ENCODE peak calls at places on chromosomes 13 and 19, in nine cellular contexts. M, D, Y, A, X, Q, W, B and I are unnamed samples.

GRCh38 chr19:44856438-44857083 is 10.5 kb downstream of the NECTIN2 start:
- DNase-seq in M (no peak), D (no peak), Y (no peak), A (no peak), X (no peak), Q (no peak), W (no peak), B (no peak), I (no peak)

GRCh38 chr19:10289836-10290438 is at the start of gene ICAM5:
- DNase-seq in M (no peak), D (no peak), Y (no peak), A (peak), X (no peak), Q (no peak), W (no peak), B (no peak), I (peak)

GRCh38 chr13:31918707-31919106 is 112.9 kb upstream of the FRY start:
- DNase-seq in M (no peak), D (no peak), Y (no peak), A (no peak), X (no peak), Q (no peak), W (no peak), B (no peak), I (no peak)

GRCh38 chr13:69243366-69243765 is 864.3 kb upstream of the ATXN8OS start:
- DNase-seq in M (no peak), D (no peak), Y (no peak), A (peak), X (no peak), Q (no peak), W (no peak), B (no peak), I (no peak)

GRCh38 chr13:59950201-59950730 is 213.5 kb downstream of the DIAPH3 start:
- DNase-seq in M (no peak), D (no peak), Y (peak), A (no peak), X (no peak), Q (no peak), W (no peak), B (no peak), I (no peak)

GRCh38 chr19:8269724-8270123 is 38.4 kb downstream of the CD320 start:
- DNase-seq in M (no peak), D (no peak), Y (no peak), A (no peak), X (peak), Q (no peak), W (no peak), B (no peak), I (no peak)

GRCh38 chr19:5935473-5936307 is 21.6 kb downstream of the CAPS start:
- DNase-seq in M (no peak), D (no peak), Y (peak), A (no peak), X (no peak), Q (no peak), W (no peak), B (no peak), I (no peak)

GRCh38 chr19:3478409-3479176 is 1.7 kb downstream of the SMIM24 start:
- DNase-seq in M (no peak), D (peak), Y (no peak), A (no peak), X (no peak), Q (no peak), W (no peak), B (no peak), I (peak)

GRCh38 chr13:73000027-73000674 is 58.7 kb upstream of the KLF5 start:
- DNase-seq in M (no peak), D (no peak), Y (peak), A (peak), X (no peak), Q (no peak), W (no peak), B (no peak), I (no peak)

GRCh38 chr19:309206-309565 is 18.0 kb upstream of the PLPP2 start:
- DNase-seq in M (no peak), D (no peak), Y (no peak), A (no peak), X (no peak), Q (no peak), W (peak), B (no peak), I (no peak)

GRCh38 chr19:307111-307531 is 15.9 kb upstream of the PLPP2 start:
- DNase-seq in M (no peak), D (no peak), Y (no peak), A (no peak), X (no peak), Q (no peak), W (peak), B (no peak), I (no peak)

GRCh38 chr19:308471-309205 is 17.4 kb upstream of the PLPP2 start:
- DNase-seq in M (no peak), D (no peak), Y (no peak), A (no peak), X (no peak), Q (no peak), W (peak), B (no peak), I (no peak)

GRCh38 chr19:306151-306900 is 15.1 kb upstream of the PLPP2 start:
- DNase-seq in M (no peak), D (no peak), Y (no peak), A (no peak), X (no peak), Q (no peak), W (peak), B (no peak), I (no peak)

GRCh38 chr19:307793-308420 is 16.7 kb upstream of the PLPP2 start:
- DNase-seq in M (no peak), D (no peak), Y (no peak), A (no peak), X (no peak), Q (no peak), W (no peak), B (no peak), I (no peak)
- H3K4me3 ChIP-seq in M (no peak), D (no peak), Y (no peak), A (no peak), X (no peak), Q (no peak), W (peak), B (no peak), I (peak)

GRCh38 chr19:33795370-33796163 is 1.1 kb upstream of the KCTD15 start:
- DNase-seq in M (no peak), D (no peak), Y (peak), A (peak), X (no peak), Q (no peak), W (peak), B (peak), I (peak)

GRCh38 chr19:33797821-33798633 is 1.4 kb downstream of the KCTD15 start:
- DNase-seq in M (no peak), D (no peak), Y (no peak), A (no peak), X (no peak), Q (no peak), W (no peak), B (no peak), I (peak)

GRCh38 chr19:33796164-33797100 is at the start of gene KCTD15:
- DNase-seq in M (no peak), D (no peak), Y (no peak), A (peak), X (no peak), Q (no peak), W (peak), B (no peak), I (no peak)

GRCh38 chr19:33798701-33799111 is 2.0 kb downstream of the KCTD15 start:
- DNase-seq in M (no peak), D (no peak), Y (no peak), A (no peak), X (no peak), Q (no peak), W (no peak), B (no peak), I (no peak)

DNA sequence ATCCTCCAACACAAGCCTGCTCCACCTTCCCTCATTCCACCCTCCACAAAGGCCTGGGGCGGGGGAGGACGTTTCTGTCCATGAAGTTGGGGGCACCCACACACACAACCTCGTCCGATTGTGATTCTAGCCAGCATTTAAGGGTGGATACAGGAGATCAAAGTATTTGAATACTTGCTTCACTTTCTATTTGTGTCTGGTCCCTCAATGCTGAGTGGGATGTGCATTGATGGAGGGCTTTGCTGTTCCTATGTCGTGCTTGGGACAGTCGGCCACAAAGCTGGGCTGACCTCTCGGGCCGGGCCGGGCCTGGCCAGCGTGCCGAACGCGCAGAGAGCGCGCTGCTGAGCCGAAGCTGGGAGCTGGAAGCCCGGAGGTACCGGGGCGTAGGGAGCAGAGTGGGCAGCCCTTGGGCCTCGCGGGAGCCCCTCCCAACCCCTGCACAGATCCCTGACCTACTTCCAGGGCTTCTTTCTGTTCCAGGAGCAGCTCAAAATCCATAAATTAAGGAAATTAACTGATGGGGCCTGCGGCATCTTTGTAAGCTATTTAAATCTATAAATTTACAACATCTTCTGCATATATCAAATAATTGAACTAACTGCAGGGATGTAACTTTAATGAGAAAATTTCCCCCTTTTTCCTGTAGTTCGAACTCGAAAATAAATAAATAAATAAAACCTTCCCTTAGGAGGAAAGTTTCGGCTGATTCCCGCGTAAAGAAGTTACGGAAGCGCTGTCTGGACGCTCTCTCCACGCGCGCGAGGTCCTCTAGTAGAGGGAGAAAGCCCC is 1.9 kb upstream of the KCTD15 start:
- DNase-seq in M (no peak), D (no peak), Y (peak), A (no peak), X (no peak), Q (no peak), W (no peak), B (no peak), I (peak)
- H3K4me3 ChIP-seq in M (no peak), D (peak), Y (peak), A (peak), X (peak), Q (peak), W (peak), B (peak), I (peak)

GRCh38 chr19:48867119-48867921 is 1.1 kb downstream of the PLEKHA4 start:
- DNase-seq in M (no peak), D (no peak), Y (no peak), A (no peak), X (no peak), Q (no peak), W (no peak), B (no peak), I (no peak)
- H3K4me3 ChIP-seq in M (no peak), D (no peak), Y (peak), A (no peak), X (no peak), Q (peak), W (peak), B (peak), I (peak)

GRCh38 chr13:50386527-50387123 is 371.4 kb downstream of the KCNRG start:
- DNase-seq in M (no peak), D (no peak), Y (peak), A (peak), X (no peak), Q (peak), W (no peak), B (peak), I (peak)
- H3K4me3 ChIP-seq in M (no peak), D (no peak), Y (no peak), A (no peak), X (no peak), Q (no peak), W (peak), B (no peak), I (no peak)

GRCh38 chr19:48490980-48491792 is 20.4 kb downstream of the LMTK3 start:
- DNase-seq in M (peak), D (peak), Y (no peak), A (peak), X (peak), Q (no peak), W (peak), B (no peak), I (peak)
- H3K4me3 ChIP-seq in M (peak), D (no peak), Y (no peak), A (no peak), X (peak), Q (no peak), W (no peak), B (no peak), I (peak)

DNA sequence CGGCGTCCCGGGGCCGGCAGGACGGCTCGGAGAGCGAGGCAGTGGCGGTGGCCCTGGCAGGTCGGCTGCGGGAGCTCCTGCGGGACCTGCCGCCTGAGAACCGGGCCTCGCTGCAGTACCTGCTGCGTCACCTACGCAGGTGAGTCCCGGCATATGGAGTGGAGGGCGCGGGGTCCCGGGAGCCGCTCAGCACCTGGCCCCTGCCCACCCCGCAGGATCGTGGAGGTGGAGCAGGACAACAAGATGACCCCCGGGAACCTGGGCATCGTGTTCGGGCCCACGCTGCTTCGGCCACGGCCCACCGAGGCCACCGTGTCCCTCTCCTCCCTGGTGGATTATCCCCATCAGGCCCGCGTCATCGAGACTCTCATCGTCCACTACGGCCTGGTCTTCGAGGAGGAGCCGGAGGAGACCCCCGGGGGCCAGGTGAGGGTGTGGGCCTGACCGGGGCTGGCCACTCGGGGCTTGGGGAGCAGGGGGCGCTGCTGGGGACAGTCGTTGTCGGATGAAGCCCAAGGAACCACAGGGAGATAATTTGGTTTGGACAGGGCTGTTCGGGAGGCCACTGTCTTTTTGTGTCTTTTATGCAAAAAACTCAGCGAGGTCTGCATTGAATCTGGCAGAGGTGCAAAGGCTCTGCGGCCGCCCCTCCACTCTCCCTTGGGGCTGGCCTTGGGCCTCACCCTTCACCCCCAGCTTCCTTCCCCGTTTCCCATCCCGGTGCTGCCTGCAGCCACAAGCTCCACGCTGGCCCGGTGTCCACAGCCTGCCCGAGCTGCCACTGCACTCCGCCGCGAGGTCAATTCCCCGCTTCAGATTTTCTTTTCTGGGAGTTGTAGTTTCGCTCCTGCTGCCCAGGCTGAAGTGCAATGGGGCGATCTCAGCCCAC is 12.0 kb downstream of the POLR2E start:
- DNase-seq in M (no peak), D (no peak), Y (no peak), A (no peak), X (no peak), Q (no peak), W (peak), B (no peak), I (peak)
- H3K4me3 ChIP-seq in M (no peak), D (no peak), Y (no peak), A (no peak), X (no peak), Q (no peak), W (peak), B (no peak), I (peak)

GRCh38 chr13:23161176-23161825 is 19.5 kb upstream of the SGCG start:
- DNase-seq in M (no peak), D (no peak), Y (no peak), A (no peak), X (no peak), Q (no peak), W (no peak), B (no peak), I (no peak)

GRCh38 chr13:23159205-23159586 is 21.6 kb upstream of the SGCG start:
- DNase-seq in M (no peak), D (no peak), Y (peak), A (peak), X (no peak), Q (no peak), W (no peak), B (no peak), I (no peak)

GRCh38 chr13:23160241-23161175 is 20.3 kb upstream of the SGCG start:
- DNase-seq in M (no peak), D (no peak), Y (no peak), A (peak), X (no peak), Q (no peak), W (no peak), B (no peak), I (peak)

DNA sequence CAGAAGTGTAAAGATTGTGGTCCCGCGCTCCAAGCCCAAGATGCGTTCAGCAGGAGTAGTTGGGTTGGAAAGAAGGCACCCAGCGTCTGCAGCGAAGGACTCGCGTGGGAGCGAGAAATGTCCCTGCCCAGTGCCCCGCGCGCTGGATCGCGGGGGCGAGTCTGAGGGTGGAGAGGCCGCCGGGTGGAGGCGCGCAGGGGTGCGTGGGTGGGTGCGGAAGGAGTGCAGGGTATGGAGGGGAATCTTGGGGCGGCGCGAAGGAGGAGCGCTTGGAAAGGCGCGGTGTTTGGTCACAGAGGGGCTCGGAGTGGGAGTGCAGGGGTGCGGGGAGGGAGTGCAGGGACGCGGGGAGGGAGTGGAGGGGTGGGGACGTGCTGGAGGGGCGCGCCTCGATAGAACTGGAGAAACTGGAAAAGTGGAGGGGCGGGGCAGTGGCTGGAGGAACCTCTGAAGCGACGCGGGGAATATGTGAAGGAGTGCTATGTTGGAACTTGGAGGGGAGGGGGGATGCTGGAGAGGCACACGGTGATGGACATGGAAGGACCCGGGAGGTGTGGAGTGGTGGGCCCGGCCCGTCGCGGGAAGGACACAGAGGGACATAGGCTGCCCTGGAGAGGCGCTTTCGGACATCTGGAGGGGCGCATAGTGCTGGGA is 21.1 kb upstream of the SGCG start:
- DNase-seq in M (no peak), D (no peak), Y (no peak), A (no peak), X (no peak), Q (no peak), W (peak), B (no peak), I (no peak)
- H3K4me3 ChIP-seq in M (no peak), D (no peak), Y (peak), A (no peak), X (no peak), Q (peak), W (peak), B (peak), I (peak)

GRCh38 chr19:4815426-4816387 is 15.8 kb downstream of the TICAM1 start:
- DNase-seq in M (peak), D (peak), Y (peak), A (peak), X (peak), Q (peak), W (peak), B (no peak), I (no peak)
- H3K4me3 ChIP-seq in M (peak), D (peak), Y (no peak), A (peak), X (peak), Q (no peak), W (peak), B (no peak), I (peak)

GRCh38 chr13:111005364-111005763 is 90.5 kb upstream of the ANKRD10 start:
- DNase-seq in M (no peak), D (no peak), Y (peak), A (peak), X (no peak), Q (peak), W (no peak), B (no peak), I (no peak)
- H3K4me3 ChIP-seq in M (no peak), D (no peak), Y (no peak), A (no peak), X (no peak), Q (no peak), W (no peak), B (no peak), I (no peak)

DNA sequence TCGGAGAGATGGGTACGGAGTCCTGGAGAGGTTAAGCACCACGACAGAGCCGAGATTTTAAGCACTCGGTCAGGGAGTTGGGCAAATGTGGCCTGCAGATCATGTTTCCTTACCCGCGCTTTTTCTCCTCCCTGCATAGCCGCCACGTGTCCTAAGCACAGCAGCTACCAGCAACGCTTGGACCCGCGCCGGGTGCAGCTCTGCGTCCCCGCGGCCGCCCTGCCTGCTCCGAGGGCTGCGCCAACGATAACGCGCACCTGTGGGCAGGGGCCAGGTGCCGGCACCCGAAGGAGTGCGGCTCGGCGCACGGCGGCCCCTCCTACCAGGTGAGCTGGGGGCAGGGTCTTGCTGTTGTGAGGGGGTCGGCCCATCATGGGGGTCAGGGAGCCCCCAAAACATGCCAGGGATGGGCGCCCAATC is 24.8 kb upstream of the FXYD3 start:
- DNase-seq in M (no peak), D (no peak), Y (no peak), A (no peak), X (no peak), Q (no peak), W (no peak), B (no peak), I (peak)
- H3K4me3 ChIP-seq in M (no peak), D (no peak), Y (no peak), A (peak), X (no peak), Q (no peak), W (no peak), B (no peak), I (no peak)